ENCODE peak calls at places on chromosomes 3 and 15, in nine cellular contexts. X, Z, H, A, Y, Q, W, G and C are unnamed samples.

GRCh38 chr3:46865546-46865945 is 2.3 kb upstream of the MYL3 start:
- DNase-seq in Q (no peak), W (no peak), A (no peak), Y (no peak), X (no peak), Z (peak), H (no peak), G (no peak), C (no peak)

GRCh38 chr15:94972314-94972713 is 741.0 kb downstream of the MCTP2 start:
- DNase-seq in Z (no peak), A (no peak), G (no peak), H (peak), X (no peak), W (no peak), Q (no peak), Y (no peak), C (no peak)

GRCh38 chr3:30437172-30437571 is 169.2 kb upstream of the TGFBR2 start:
- DNase-seq in W (peak), X (no peak), G (no peak), Q (no peak), Z (peak), Y (no peak), H (peak), A (peak), C (peak)

GRCh38 chr15:89196994-89197393 is 24.4 kb downstream of the RLBP1 start:
- DNase-seq in A (no peak), G (peak), H (no peak), Y (peak), Z (no peak), W (no peak), Q (no peak), X (no peak), C (peak)

GRCh38 chr3:58962040-58962651 is 87.7 kb downstream of the CFAP20DC start:
- DNase-seq in G (no peak), W (no peak), X (no peak), Y (no peak), Z (no peak), A (no peak), H (peak), Q (no peak), C (no peak)

GRCh38 chr15:67077641-67078215 is 12.3 kb downstream of the SMAD3 start:
- DNase-seq in G (no peak), Y (peak), H (no peak), X (no peak), A (no peak), Z (no peak), W (no peak), Q (no peak), C (peak)

GRCh38 chr3:33023176-33024136 is 72.0 kb downstream of the CCR4 start:
- DNase-seq in Z (no peak), A (no peak), X (no peak), H (no peak), Q (no peak), Y (no peak), W (no peak), G (no peak), C (no peak)

GRCh38 chr3:152192050-152192449 is 76.7 kb upstream of the MBNL1 start:
- DNase-seq in Z (no peak), H (no peak), Q (no peak), A (no peak), X (no peak), G (no peak), W (no peak), Y (no peak), C (no peak)

GRCh38 chr15:78374436-78375393 is 34.6 kb downstream of the CRABP1 start:
- DNase-seq in W (no peak), G (peak), Z (peak), A (no peak), Y (peak), H (no peak), X (no peak), Q (no peak), C (peak)

GRCh38 chr3:65342084-65342683 is 654.4 kb upstream of the ADAMTS9 start:
- DNase-seq in Q (no peak), W (peak), H (peak), A (no peak), Z (no peak), G (peak), X (no peak), Y (peak), C (peak)

GRCh38 chr3:154992655-154993054 is 87.5 kb upstream of the MME start:
- DNase-seq in W (no peak), Y (no peak), A (no peak), G (no peak), Q (no peak), X (no peak), H (no peak), Z (no peak), C (no peak)

GRCh38 chr3:25897019-25897418 is 107.1 kb downstream of the OXSM start:
- DNase-seq in Z (no peak), X (no peak), W (peak), Q (no peak), Y (peak), G (no peak), A (no peak), H (no peak), C (peak)

GRCh38 chr3:53156368-53156834 is 4.6 kb upstream of the PRKCD start:
- DNase-seq in H (peak), Y (peak), Z (no peak), W (no peak), A (no peak), G (no peak), X (no peak), Q (no peak), C (peak)

GRCh38 chr3:40254491-40254890 is 55.0 kb upstream of the EIF1B start:
- DNase-seq in Z (no peak), X (no peak), Y (no peak), W (no peak), G (no peak), Q (no peak), H (no peak), A (no peak), C (no peak)

GRCh38 chr15:50252556-50252955 is 13.0 kb downstream of the HDC start:
- DNase-seq in G (no peak), X (no peak), Q (no peak), H (no peak), Y (no peak), W (no peak), Z (no peak), A (no peak), C (no peak)

GRCh38 chr3:187811580-187812250 is 66.4 kb upstream of the BCL6 start:
- DNase-seq in Y (no peak), H (peak), G (no peak), W (no peak), Z (no peak), A (no peak), X (no peak), Q (no peak), C (no peak)

GRCh38 chr3:149702691-149703426 is 45.0 kb upstream of the WWTR1 start:
- DNase-seq in H (peak), Z (no peak), G (no peak), W (no peak), Y (no peak), X (no peak), Q (no peak), A (no peak), C (no peak)

GRCh38 chr3:156553705-156554356 is 1.1 kb downstream of the SSR3 start:
- DNase-seq in H (peak), Y (peak), X (no peak), Q (no peak), W (peak), A (no peak), G (no peak), Z (no peak), C (no peak)

GRCh38 chr3:101809178-101810022 is 30.4 kb downstream of the NXPE3 start:
- DNase-seq in H (peak), A (no peak), Z (no peak), G (no peak), X (peak), Q (peak), Y (peak), W (peak), C (peak)

GRCh38 chr3:23633261-23633960 is 172.3 kb upstream of the UBE2E1 start:
- DNase-seq in G (no peak), W (peak), A (no peak), Q (no peak), Z (no peak), Y (no peak), H (no peak), X (no peak), C (no peak)

GRCh38 chr3:190718097-190718496 is 144.4 kb downstream of the GMNC start:
- DNase-seq in Z (no peak), Q (no peak), G (no peak), X (no peak), H (peak), A (no peak), Y (no peak), W (peak), C (no peak)

GRCh38 chr3:31370093-31370666 is 162.5 kb upstream of the STT3B start:
- DNase-seq in Q (no peak), G (no peak), Y (no peak), X (no peak), A (no peak), Z (no peak), H (no peak), W (no peak), C (no peak)

GRCh38 chr3:15317164-15317477 is 15.3 kb downstream of the SH3BP5 start:
- DNase-seq in H (peak), G (no peak), Q (no peak), X (no peak), Y (no peak), W (peak), A (no peak), Z (peak), C (no peak)

GRCh38 chr15:66946578-66947164 is 118.7 kb upstream of the SMAD3 start:
- DNase-seq in W (peak), G (peak), X (peak), H (peak), Z (peak), Y (peak), A (no peak), Q (peak), C (peak)

GRCh38 chr3:3031358-3031757 is 78.8 kb downstream of the IL5RA start:
- DNase-seq in W (no peak), Z (no peak), X (no peak), A (no peak), Q (no peak), H (peak), Y (no peak), G (no peak), C (no peak)

GRCh38 chr15:77179541-77179998 is 108.7 kb upstream of the TSPAN3 start:
- DNase-seq in G (no peak), Q (no peak), Z (no peak), X (no peak), H (no peak), W (no peak), A (no peak), Y (no peak), C (no peak)

GRCh38 chr3:76943671-76944070 is 96.2 kb upstream of the ROBO2 start:
- DNase-seq in H (no peak), W (no peak), Y (no peak), A (no peak), G (no peak), Q (no peak), Z (no peak), X (no peak), C (no peak)

GRCh38 chr3:55968331-55968730 is 481.2 kb upstream of the WNT5A start:
- DNase-seq in H (peak), G (no peak), X (no peak), Y (no peak), A (no peak), W (no peak), Z (no peak), Q (no peak), C (no peak)

GRCh38 chr3:89002166-89002565 is 105.3 kb upstream of the EPHA3 start:
- DNase-seq in X (no peak), Z (no peak), H (no peak), Y (no peak), A (no peak), W (no peak), G (no peak), Q (no peak), C (no peak)

GRCh38 chr3:173789530-173789929 is 392.0 kb downstream of the NLGN1 start:
- DNase-seq in W (no peak), A (no peak), Q (no peak), H (peak), X (no peak), G (no peak), Z (no peak), Y (no peak), C (no peak)

GRCh38 chr3:172323894-172324590 is 124.2 kb downstream of the GHSR start:
- DNase-seq in Z (no peak), G (peak), Q (no peak), X (no peak), Y (no peak), H (peak), A (no peak), W (no peak), C (no peak)

GRCh38 chr15:89837134-89837829 is 22.6 kb upstream of the ANPEP start:
- DNase-seq in A (no peak), X (no peak), G (no peak), Y (no peak), Z (no peak), W (no peak), Q (no peak), H (peak), C (no peak)

GRCh38 chr3:48960841-48961413 is 29.1 kb upstream of the P4HTM start:
- DNase-seq in A (no peak), X (no peak), Z (no peak), Q (no peak), W (no peak), G (no peak), H (no peak), Y (no peak), C (no peak)
- H3K27ac ChIP-seq in A (no peak), X (no peak), Z (no peak), Q (no peak), W (no peak), G (no peak), H (no peak), Y (no peak), C (no peak)

GRCh38 chr3:148477375-148477774 is 220.3 kb upstream of the AGTR1 start:
- DNase-seq in Y (no peak), H (no peak), Q (no peak), Z (no peak), A (no peak), X (no peak), W (no peak), G (no peak), C (no peak)
- H3K27ac ChIP-seq in Y (no peak), H (no peak), Q (no peak), Z (no peak), A (no peak), X (no peak), W (no peak), G (no peak), C (no peak)

GRCh38 chr3:99940350-99940749 is 122.7 kb downstream of the CMSS1 start:
- DNase-seq in Z (no peak), Y (no peak), A (no peak), Q (no peak), G (no peak), H (no peak), X (no peak), W (no peak), C (no peak)

GRCh38 chr3:99945328-99945995 is 127.8 kb downstream of the CMSS1 start:
- DNase-seq in Q (no peak), X (no peak), A (no peak), Z (no peak), G (peak), Y (no peak), W (no peak), H (peak), C (no peak)

GRCh38 chr3:99941211-99941610 is 123.5 kb downstream of the CMSS1 start:
- DNase-seq in A (no peak), W (no peak), Z (no peak), Q (no peak), X (no peak), G (no peak), H (no peak), Y (no peak), C (no peak)

GRCh38 chr3:99947356-99947755 is 129.7 kb downstream of the CMSS1 start:
- DNase-seq in W (no peak), A (no peak), X (no peak), Y (no peak), Q (no peak), Z (no peak), G (no peak), H (no peak), C (no peak)

GRCh38 chr3:99943931-99944761 is 126.5 kb downstream of the CMSS1 start:
- DNase-seq in Y (no peak), X (no peak), Q (no peak), A (no peak), H (peak), Z (no peak), W (no peak), G (no peak), C (no peak)
- H3K27ac ChIP-seq in Y (peak), X (no peak), Q (no peak), A (peak), H (no peak), Z (peak), W (no peak), G (peak), C (peak)

GRCh38 chr3:196177967-196178366 is 33.2 kb downstream of the ZDHHC19 start:
- DNase-seq in Z (no peak), A (no peak), G (no peak), Q (no peak), H (no peak), X (no peak), Y (peak), W (no peak), C (peak)

GRCh38 chr3:196178993-196179379 is 32.2 kb downstream of the ZDHHC19 start:
- DNase-seq in G (no peak), X (no peak), Y (no peak), H (no peak), W (no peak), Z (no peak), A (no peak), Q (no peak), C (no peak)

GRCh38 chr3:196181127-196181546 is 30.1 kb downstream of the ZDHHC19 start:
- DNase-seq in H (no peak), X (no peak), Z (no peak), W (no peak), Y (no peak), A (no peak), G (no peak), Q (no peak), C (no peak)

GRCh38 chr3:196180346-196180745 is 30.9 kb downstream of the ZDHHC19 start:
- DNase-seq in Q (no peak), Z (no peak), W (no peak), G (no peak), A (no peak), H (no peak), X (no peak), Y (no peak), C (no peak)

DNA sequence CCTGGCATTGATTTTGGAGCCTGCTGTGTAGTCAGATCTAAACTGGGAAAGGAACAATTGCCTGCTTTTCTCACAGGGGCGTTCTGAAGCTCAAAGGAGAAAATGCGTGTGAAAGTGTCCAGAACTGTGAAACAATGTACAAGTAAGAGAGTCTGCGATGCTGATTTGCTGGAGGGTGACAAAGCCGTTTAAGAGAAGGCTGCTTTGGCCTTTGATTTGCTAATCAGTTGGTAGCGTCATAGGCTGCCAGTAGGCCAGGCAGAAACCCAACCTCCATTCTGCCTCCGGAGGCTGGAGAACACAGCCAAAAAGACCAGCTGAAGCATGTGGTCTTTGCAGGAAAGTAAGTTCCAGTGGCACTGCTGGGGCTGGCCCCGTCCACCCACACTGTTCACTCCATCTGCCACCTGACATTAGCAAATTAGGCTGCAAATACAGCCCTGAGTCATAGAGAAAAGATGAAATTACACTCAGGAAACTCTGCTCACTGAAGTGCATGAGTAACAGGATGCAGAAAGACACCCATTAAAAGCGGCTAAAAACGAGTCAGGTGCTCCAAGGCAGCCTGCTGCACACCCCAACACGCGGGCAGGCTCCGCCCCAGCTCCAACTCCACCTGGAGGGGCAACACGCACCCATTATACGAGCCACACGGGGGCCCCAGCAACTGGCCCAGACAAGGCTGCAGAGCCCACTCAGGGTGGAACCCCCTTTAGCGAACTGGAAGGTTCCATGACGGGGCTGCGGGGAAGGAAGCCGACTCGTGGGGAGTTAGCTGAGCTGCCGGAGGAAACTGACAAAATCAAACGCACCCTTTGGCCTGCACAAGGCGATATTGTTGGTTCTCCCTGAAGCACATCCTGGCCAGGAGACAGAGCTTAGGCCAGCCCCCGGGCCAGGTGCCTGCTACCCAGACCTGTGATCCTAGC is 31.6 kb downstream of the ZDHHC19 start:
- DNase-seq in X (peak), A (no peak), G (no peak), Q (peak), Z (no peak), Y (no peak), H (peak), W (no peak), C (peak)
- H3K27ac ChIP-seq in X (peak), A (no peak), G (peak), Q (peak), Z (no peak), Y (peak), H (no peak), W (no peak), C (peak)

GRCh38 chr3:123884258-123884831 is at the start of gene MYLK:
- DNase-seq in Q (peak), G (peak), A (peak), H (peak), Y (peak), X (no peak), Z (peak), W (peak), C (peak)
- H3K27ac ChIP-seq in Q (no peak), G (no peak), A (peak), H (peak), Y (no peak), X (no peak), Z (peak), W (no peak), C (peak)

GRCh38 chr3:71102111-71103039 is 481.2 kb downstream of the FOXP1 start:
- DNase-seq in W (no peak), A (no peak), Y (no peak), Z (no peak), X (no peak), H (peak), G (no peak), Q (no peak), C (no peak)

GRCh38 chr3:71101581-71101980 is 481.9 kb downstream of the FOXP1 start:
- DNase-seq in Q (no peak), Z (no peak), H (peak), Y (no peak), W (no peak), A (no peak), X (no peak), G (no peak), C (no peak)

GRCh38 chr3:71101014-71101413 is 482.5 kb downstream of the FOXP1 start:
- DNase-seq in G (no peak), X (no peak), Z (no peak), H (peak), Y (no peak), Q (no peak), W (no peak), A (no peak), C (no peak)

GRCh38 chr3:71097557-71097956 is 486.0 kb downstream of the FOXP1 start:
- DNase-seq in H (no peak), X (no peak), G (no peak), Y (no peak), A (no peak), W (no peak), Q (no peak), Z (no peak), C (no peak)

DNA sequence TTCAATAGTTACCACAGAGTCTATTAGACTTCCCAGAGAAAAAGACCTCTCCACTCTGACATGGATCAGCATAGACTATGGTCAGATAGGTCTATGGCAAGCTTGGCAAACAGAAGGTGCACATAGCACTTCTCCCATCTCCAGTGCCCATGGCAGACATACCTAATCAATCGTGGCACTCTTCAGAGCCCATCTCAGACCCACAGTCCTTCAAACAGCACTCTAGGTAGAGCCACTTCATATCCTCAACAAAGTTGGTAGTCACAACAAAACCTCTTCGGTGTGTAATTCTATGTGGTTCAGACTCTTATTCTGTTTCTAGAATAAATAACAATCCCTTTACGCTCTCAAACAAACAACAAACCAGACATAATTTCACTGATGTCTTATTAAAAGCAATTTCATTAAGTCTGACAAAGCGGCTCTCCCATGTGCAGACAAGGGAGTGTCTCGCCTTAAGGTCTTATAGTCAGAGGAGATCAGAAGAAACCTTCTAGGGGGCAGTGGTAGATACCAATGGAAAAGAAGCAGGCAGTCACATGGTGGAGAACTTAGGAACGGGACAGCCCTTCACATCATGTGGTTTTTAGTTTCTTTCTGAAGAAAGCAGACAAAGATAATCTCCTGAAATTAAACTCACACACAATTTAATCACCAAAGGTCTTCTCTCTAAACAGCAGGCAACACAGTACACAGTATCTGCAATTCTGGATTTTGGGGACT is 483.4 kb downstream of the FOXP1 start:
- DNase-seq in X (no peak), W (no peak), Z (no peak), G (no peak), A (no peak), H (no peak), Q (no peak), Y (no peak), C (no peak)
- H3K27ac ChIP-seq in X (no peak), W (no peak), Z (peak), G (peak), A (peak), H (peak), Q (no peak), Y (no peak), C (no peak)